ENCODE peak calls at places on chromosome 22, in five cellular contexts. B is fibroblast of villous mesenchyme, S is PC-3, U is neural crest cell, N is GDM1. H is an unnamed sample.

GRCh38 chr22:29723766-29724165 is 4.0 kb downstream of the CABP7 start:
- DNase-seq in U (no peak), N (no peak), B (no peak), S (no peak), H (no peak)

GRCh38 chr22:38824587-38824986 is 19.2 kb downstream of the NPTXR start:
- DNase-seq in N (peak), U (peak), S (peak), B (peak), H (peak)

GRCh38 chr22:19932367-19933206 is 9.0 kb upstream of the COMT start:
- DNase-seq in B (no peak), N (peak), U (no peak), S (no peak), H (no peak)

GRCh38 chr22:36386351-36386899 is 1.3 kb downstream of the MYH9 start:
- DNase-seq in N (no peak), S (no peak), U (no peak), B (no peak), H (peak)

GRCh38 chr22:31583861-31584485 is 78.0 kb downstream of the PISD start:
- DNase-seq in U (no peak), B (peak), S (peak), N (no peak), H (no peak)

GRCh38 chr22:37739611-37740049 is 42.8 kb downstream of the TRIOBP start:
- DNase-seq in S (no peak), N (no peak), U (no peak), B (no peak), H (peak)

GRCh38 chr22:20316217-20316843 is 3.5 kb downstream of the DGCR6L start:
- DNase-seq in B (no peak), N (no peak), S (no peak), U (no peak), H (no peak)

GRCh38 chr22:35334010-35334409 is 34.3 kb downstream of the TOM1 start:
- DNase-seq in N (peak), U (no peak), B (no peak), S (no peak), H (peak)

GRCh38 chr22:27241430-27242110 is 560.0 kb downstream of the MN1 start:
- DNase-seq in S (no peak), U (no peak), B (peak), N (no peak), H (no peak)

GRCh38 chr22:30238661-30239420 is 7.7 kb downstream of the LIF start:
- DNase-seq in U (no peak), N (no peak), S (peak), B (peak), H (no peak)

GRCh38 chr22:22181515-22181959 is 63.0 kb upstream of the VPREB1 start:
- DNase-seq in S (no peak), N (no peak), B (no peak), U (no peak), H (no peak)

GRCh38 chr22:50008151-50009040 is 4.2 kb downstream of the IL17REL start:
- DNase-seq in S (peak), U (no peak), N (no peak), B (no peak), H (no peak)

GRCh38 chr22:43592470-43592869 is 180.7 kb downstream of the MPPED1 start:
- DNase-seq in B (no peak), S (no peak), U (peak), N (no peak), H (no peak)

GRCh38 chr22:16970446-16970845 is 37.6 kb downstream of the GAB4 start:
- DNase-seq in N (peak), U (no peak), B (no peak), S (no peak), H (peak)

GRCh38 chr22:42083119-42083518 is 3.6 kb downstream of the SMDT1 start:
- DNase-seq in U (no peak), B (no peak), S (no peak), N (no peak), H (no peak)

GRCh38 chr22:24435861-24436351 is 8.5 kb downstream of the ADORA2A start:
- DNase-seq in B (no peak), U (no peak), S (no peak), N (no peak), H (no peak)

GRCh38 chr22:42974223-42974622 is 40.7 kb downstream of the PACSIN2 start:
- DNase-seq in B (no peak), U (no peak), S (no peak), N (no peak), H (no peak)

GRCh38 chr22:49008682-49009235 is 818.9 kb downstream of the BRD1 start:
- DNase-seq in U (no peak), S (no peak), B (no peak), N (no peak), H (no peak)

GRCh38 chr22:20396639-20397038 is 2.7 kb downstream of the ZNF74 start:
- DNase-seq in S (no peak), U (no peak), N (no peak), B (peak), H (no peak)

GRCh38 chr22:44439356-44440223 is 58.4 kb downstream of the RTL6 start:
- DNase-seq in U (no peak), S (no peak), N (no peak), B (no peak), H (no peak)

GRCh38 chr22:39434721-39435120 is 22.1 kb upstream of the MGAT3 start:
- DNase-seq in U (no peak), S (no peak), B (no peak), N (no peak), H (no peak)

GRCh38 chr22:49151256-49152131 is 676.2 kb downstream of the BRD1 start:
- DNase-seq in N (no peak), U (no peak), B (no peak), S (no peak), H (no peak)

GRCh38 chr22:47054231-47055072 is 292.0 kb downstream of the TBC1D22A start:
- DNase-seq in U (no peak), S (no peak), N (no peak), B (no peak), H (no peak)

GRCh38 chr22:35457729-35458546 is 58.0 kb downstream of the MCM5 start:
- DNase-seq in N (no peak), B (no peak), U (no peak), S (peak), H (no peak)

GRCh38 chr22:46994265-46994664 is 231.8 kb downstream of the TBC1D22A start:
- DNase-seq in U (no peak), S (no peak), N (no peak), B (no peak), H (no peak)